ENCODE peak calls at places on chromosomes 12 and 14, in ten cellular contexts. O, I, L, B, V, A, D, J, M and Y are unnamed samples.

GRCh38 chr12:70840966-70841365 is 79.6 kb downstream of the PTPRR start:
- DNase-seq in O (no peak), I (no peak), L (no peak), B (no peak), V (no peak), A (no peak), D (no peak), J (no peak), M (no peak), Y (no peak)

GRCh38 chr12:30862486-30862885 is 64.1 kb upstream of the TSPAN11 start:
- DNase-seq in O (no peak), I (no peak), L (no peak), B (no peak), V (no peak), A (no peak), D (no peak), J (no peak), M (no peak), Y (no peak)

GRCh38 chr12:104535383-104535782 is 78.6 kb downstream of the CHST11 start:
- DNase-seq in O (no peak), I (no peak), L (no peak), B (no peak), V (no peak), A (no peak), D (no peak), J (no peak), M (no peak), Y (no peak)

GRCh38 chr12:128402481-128402880 is 135.5 kb downstream of the TMEM132C start:
- DNase-seq in O (no peak), I (no peak), L (no peak), B (no peak), V (no peak), A (no peak), D (no peak), J (no peak), M (peak), Y (no peak)

GRCh38 chr14:50875359-50876090 is 3.7 kb downstream of the ABHD12B start:
- DNase-seq in O (peak), I (no peak), L (no peak), B (peak), V (peak), A (peak), D (no peak), J (peak), M (no peak), Y (peak)

GRCh38 chr14:61077437-61077836 is 96.4 kb downstream of the SLC38A6 start:
- DNase-seq in O (no peak), I (no peak), L (no peak), B (no peak), V (no peak), A (no peak), D (no peak), J (no peak), M (no peak), Y (no peak)

GRCh38 chr12:47750229-47750798 is 8.4 kb downstream of the RAPGEF3 start:
- DNase-seq in O (no peak), I (no peak), L (no peak), B (no peak), V (peak), A (no peak), D (no peak), J (no peak), M (no peak), Y (no peak)

GRCh38 chr14:68705741-68706283 is 87.1 kb downstream of the ZFP36L1 start:
- DNase-seq in O (no peak), I (no peak), L (no peak), B (no peak), V (no peak), A (no peak), D (no peak), J (no peak), M (no peak), Y (no peak)

GRCh38 chr14:78746086-78746595 is 576.0 kb downstream of the NRXN3 start:
- DNase-seq in O (no peak), I (no peak), L (no peak), B (no peak), V (no peak), A (no peak), D (no peak), J (no peak), M (no peak), Y (no peak)

GRCh38 chr12:113960030-113960429 is 6.1 kb downstream of the RBM19 start:
- DNase-seq in O (no peak), I (no peak), L (no peak), B (no peak), V (no peak), A (no peak), D (no peak), J (no peak), M (no peak), Y (no peak)

GRCh38 chr12:95017482-95017881 is 14.0 kb upstream of the NDUFA12 start:
- DNase-seq in O (no peak), I (no peak), L (no peak), B (no peak), V (peak), A (no peak), D (no peak), J (no peak), M (no peak), Y (no peak)

GRCh38 chr14:37591941-37592287 is 3.1 kb downstream of the FOXA1 start:
- DNase-seq in O (no peak), I (no peak), L (no peak), B (no peak), V (no peak), A (no peak), D (no peak), J (peak), M (peak), Y (no peak)
- TF ChIP-seq CTCF in O (no peak), I (no peak), L (no peak), B (no peak), V (no peak), A (no peak), D (no peak), J (no peak), M (no peak), Y (no peak)

DNA sequence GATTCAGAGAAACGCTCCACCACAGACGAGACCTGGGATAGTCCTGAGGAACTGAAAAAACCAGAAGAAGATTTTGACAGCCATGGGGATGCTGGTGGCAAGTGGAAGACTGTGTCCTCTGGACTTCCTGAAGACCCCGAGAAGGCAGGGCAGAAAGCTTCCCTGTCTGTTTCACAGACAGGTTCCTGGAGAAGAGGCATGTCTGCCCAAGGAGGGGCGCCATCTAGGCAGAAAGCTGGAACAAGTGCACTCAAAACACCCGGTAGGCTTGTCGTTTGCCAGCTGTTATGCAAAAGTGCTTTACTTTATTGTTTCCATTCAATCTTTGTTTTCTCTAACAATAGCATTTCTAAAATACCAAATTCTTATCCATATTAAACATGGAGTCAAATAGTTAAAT is 287.3 kb downstream of the NAV3 start:
- DNase-seq in O (no peak), I (no peak), L (no peak), B (no peak), V (peak), A (no peak), D (no peak), J (no peak), M (peak), Y (no peak)
- TF ChIP-seq CTCF in O (no peak), I (no peak), L (no peak), B (peak), V (peak), A (peak), D (peak), J (peak), M (peak), Y (no peak)

GRCh38 chr12:57003395-57003794 is 3.0 kb downstream of the ZBTB39 start:
- DNase-seq in O (no peak), I (no peak), L (no peak), B (no peak), V (no peak), A (no peak), D (no peak), J (no peak), M (no peak), Y (no peak)

GRCh38 chr12:57006809-57007475 is 596 bp upstream of the ZBTB39 start:
- DNase-seq in O (no peak), I (no peak), L (no peak), B (no peak), V (no peak), A (no peak), D (no peak), J (no peak), M (no peak), Y (no peak)

GRCh38 chr12:57004651-57005050 is 1.7 kb downstream of the ZBTB39 start:
- DNase-seq in O (no peak), I (no peak), L (no peak), B (no peak), V (no peak), A (no peak), D (no peak), J (no peak), M (no peak), Y (no peak)

GRCh38 chr12:57008113-57008687 is 1.9 kb upstream of the ZBTB39 start:
- DNase-seq in O (no peak), I (no peak), L (no peak), B (peak), V (peak), A (no peak), D (peak), J (peak), M (peak), Y (peak)

DNA sequence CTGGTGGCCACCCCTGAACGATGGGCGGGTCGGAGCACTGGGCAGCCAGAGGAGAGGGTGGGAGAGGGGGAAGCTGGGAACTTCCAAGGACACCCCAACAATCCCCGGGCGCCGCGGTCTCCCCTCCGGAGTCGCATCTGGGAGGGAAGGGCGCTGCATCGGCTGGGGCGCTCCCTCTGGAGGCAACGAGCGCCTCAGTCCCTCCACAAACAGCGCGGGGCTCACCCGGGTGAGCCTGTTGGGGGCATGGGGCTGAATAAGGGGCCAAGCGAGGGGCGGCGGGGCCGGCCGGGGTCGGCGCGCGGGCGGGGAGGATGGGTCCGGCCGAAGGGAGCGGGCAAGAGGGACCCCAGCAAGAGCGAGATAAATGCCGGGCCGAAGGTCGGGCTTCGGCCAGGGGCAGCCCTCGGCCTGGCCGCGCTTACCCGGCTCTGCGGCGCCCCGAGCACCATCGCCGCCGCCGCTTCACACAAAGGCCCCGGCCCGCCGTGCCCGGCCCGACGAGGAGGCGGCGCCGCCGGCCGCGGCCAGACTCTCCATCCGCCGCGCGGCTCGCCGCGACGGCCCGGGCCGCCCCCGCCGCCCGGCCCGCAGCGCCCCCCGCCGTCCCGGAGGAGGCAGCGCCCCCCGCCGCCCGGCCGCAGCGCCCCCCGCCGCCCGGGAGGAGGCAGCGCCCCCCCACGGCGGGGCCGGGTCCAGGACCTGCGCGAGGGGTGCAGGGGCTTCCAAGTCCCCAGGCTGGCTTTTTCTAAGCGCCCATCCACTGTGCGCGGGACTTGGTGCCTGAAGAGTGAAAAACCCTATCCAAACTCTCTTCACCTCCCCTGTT is at the start of gene ZBTB39:
- DNase-seq in O (peak), I (peak), L (peak), B (peak), V (peak), A (no peak), D (peak), J (peak), M (peak), Y (peak)
- TF ChIP-seq CTCF in O (peak), I (peak), L (peak), B (peak), V (peak), A (peak), D (peak), J (peak), M (peak), Y (peak)

GRCh38 chr12:125734137-125734536 is 668.9 kb downstream of the AACS start:
- DNase-seq in O (no peak), I (no peak), L (no peak), B (no peak), V (peak), A (no peak), D (no peak), J (no peak), M (no peak), Y (no peak)
- TF ChIP-seq CTCF in O (no peak), I (no peak), L (no peak), B (no peak), V (peak), A (no peak), D (no peak), J (no peak), M (peak), Y (no peak)

DNA sequence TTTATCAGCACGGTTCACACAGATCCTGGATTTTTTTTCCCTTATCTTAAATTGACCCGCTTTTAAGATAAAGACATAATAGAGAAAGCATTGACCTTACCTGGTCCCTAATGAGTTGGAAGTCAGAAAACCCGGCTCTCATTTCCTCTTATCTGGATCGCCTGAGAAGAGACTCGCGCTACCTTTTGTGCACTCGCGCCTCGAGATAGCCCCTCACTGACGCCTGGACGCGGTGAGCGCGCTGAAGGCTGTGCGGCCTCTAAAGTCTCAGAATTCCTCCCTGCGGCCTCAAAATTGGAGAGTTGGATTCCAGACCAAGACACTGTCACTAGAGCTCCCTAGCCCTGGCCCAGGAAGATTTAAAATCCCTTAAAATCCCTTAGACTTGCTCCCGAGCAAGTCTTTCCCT is 7.0 kb downstream of the NKX2-1 start:
- DNase-seq in O (no peak), I (no peak), L (no peak), B (no peak), V (no peak), A (no peak), D (no peak), J (peak), M (peak), Y (no peak)
- TF ChIP-seq CTCF in O (no peak), I (no peak), L (no peak), B (no peak), V (no peak), A (no peak), D (no peak), J (no peak), M (no peak), Y (no peak)

GRCh38 chr14:105408592-105408991 is 10.3 kb downstream of the TEX22 start:
- DNase-seq in O (no peak), I (no peak), L (no peak), B (no peak), V (no peak), A (no peak), D (no peak), J (no peak), M (no peak), Y (no peak)
- TF ChIP-seq CTCF in O (no peak), I (no peak), L (no peak), B (no peak), V (no peak), A (no peak), D (no peak), J (no peak), M (no peak), Y (no peak)

GRCh38 chr14:102917056-102917385 is 5.4 kb upstream of the AMN start:
- DNase-seq in O (peak), I (peak), L (no peak), B (no peak), V (no peak), A (no peak), D (no peak), J (peak), M (no peak), Y (no peak)

GRCh38 chr14:102915292-102916110 is 7.0 kb upstream of the AMN start:
- DNase-seq in O (peak), I (peak), L (no peak), B (no peak), V (no peak), A (no peak), D (no peak), J (peak), M (no peak), Y (no peak)

GRCh38 chr14:102916347-102917055 is 6.0 kb upstream of the AMN start:
- DNase-seq in O (peak), I (peak), L (no peak), B (no peak), V (no peak), A (no peak), D (no peak), J (no peak), M (no peak), Y (no peak)

GRCh38 chr14:102920273-102920997 is 2.0 kb upstream of the AMN start:
- DNase-seq in O (no peak), I (no peak), L (no peak), B (no peak), V (no peak), A (no peak), D (no peak), J (no peak), M (no peak), Y (no peak)

GRCh38 chr14:102917469-102918211 is 4.8 kb upstream of the AMN start:
- DNase-seq in O (peak), I (peak), L (no peak), B (no peak), V (peak), A (no peak), D (peak), J (peak), M (peak), Y (peak)
- TF ChIP-seq CTCF in O (peak), I (peak), L (peak), B (peak), V (peak), A (peak), D (peak), J (peak), M (peak), Y (peak)

GRCh38 chr14:96039633-96040311 is 610 bp downstream of the C14orf132 start:
- DNase-seq in O (peak), I (peak), L (peak), B (peak), V (no peak), A (no peak), D (no peak), J (no peak), M (peak), Y (peak)
- TF ChIP-seq CTCF in O (no peak), I (peak), L (peak), B (peak), V (no peak), A (peak), D (peak), J (peak), M (peak), Y (no peak)